ENCODE peak calls at places on chromosomes 1 and 21, in five cellular contexts. W, U, V, M and X are unnamed samples.

GRCh38 chr1:216750031-216750627 is 26.9 kb upstream of the ESRRG start:
- DNase-seq in M (no peak), V (no peak), U (peak; percentile 51), W (peak; percentile 78), X (peak; percentile 78)

GRCh38 chr1:3657578-3658230 is 5.4 kb downstream of the TP73 start:
- DNase-seq in M (no peak), V (no peak), U (no peak), W (no peak), X (no peak)

GRCh38 chr1:232292818-232293217 is 337.1 kb downstream of the SIPA1L2 start:
- DNase-seq in U (no peak), M (no peak), W (no peak), V (no peak), X (no peak)

GRCh38 chr1:79848316-79848715 is 841.8 kb upstream of the ADGRL4 start:
- DNase-seq in M (no peak), V (no peak), W (no peak), U (no peak), X (no peak)

GRCh38 chr21:37350472-37350871 is 16.1 kb upstream of the DYRK1A start:
- DNase-seq in M (no peak), V (no peak), U (no peak), W (no peak), X (no peak)

GRCh38 chr1:202217951-202218350 is 24.4 kb downstream of the LGR6 start:
- DNase-seq in V (no peak), W (no peak), U (no peak), M (no peak), X (no peak)

GRCh38 chr1:54794401-54795099 is 6.6 kb downstream of the TTC22 start:
- DNase-seq in W (peak; percentile 89), M (peak; percentile 81), V (no peak), U (no peak), X (no peak)

GRCh38 chr1:15885701-15886612 is 38.5 kb downstream of the SPEN start:
- DNase-seq in V (peak; percentile 18), U (peak; percentile 78), W (peak; percentile 98), M (peak; percentile 97), X (peak; percentile 95)

GRCh38 chr1:242811092-242811840 is 286.8 kb upstream of the PLD5 start:
- DNase-seq in V (no peak), U (peak; percentile 55), M (no peak), W (no peak), X (no peak)

GRCh38 chr1:202835548-202836072 is 24.9 kb downstream of the PCAT6 start:
- DNase-seq in W (no peak), U (no peak), V (peak; percentile 9), M (no peak), X (peak; percentile 76)

GRCh38 chr1:56289260-56289659 is 290.1 kb downstream of the PLPP3 start:
- DNase-seq in V (no peak), W (no peak), M (no peak), U (no peak), X (no peak)

GRCh38 chr1:186958520-186958919 is 129.8 kb downstream of the PLA2G4A start:
- DNase-seq in W (no peak), V (no peak), M (no peak), U (peak; percentile 44), X (no peak)

GRCh38 chr21:32624726-32625125 is 12.5 kb upstream of the CFAP298 start:
- DNase-seq in V (no peak), M (no peak), W (no peak), U (peak; percentile 81), X (no peak)

GRCh38 chr1:11878891-11879190 is 20.1 kb upstream of the NPPB start:
- DNase-seq in U (no peak), M (no peak), V (no peak), W (no peak), X (no peak)

GRCh38 chr1:99580451-99580850 is 65.5 kb upstream of the PALMD start:
- DNase-seq in M (no peak), U (peak; percentile 47), V (no peak), W (peak; percentile 44), X (no peak)

GRCh38 chr1:53172751-53173498 is 23.7 kb upstream of the CPT2 start:
- DNase-seq in W (no peak), V (no peak), U (no peak), M (peak; percentile 41), X (no peak)

GRCh38 chr1:232812560-232812959 is 7.3 kb downstream of the MAP10 start:
- DNase-seq in W (no peak), V (no peak), M (no peak), U (no peak), X (no peak)

GRCh38 chr21:44375281-44375651 is 21.8 kb downstream of the TRPM2 start:
- DNase-seq in U (no peak), W (no peak), M (peak; percentile 55), V (peak; percentile 30), X (peak; percentile 23)

GRCh38 chr21:45153358-45154318 is 79.3 kb downstream of the ADARB1 start:
- DNase-seq in U (peak; percentile 76), W (no peak), V (no peak), M (no peak), X (no peak)

GRCh38 chr1:183816110-183816509 is 11.2 kb downstream of the RGL1 start:
- DNase-seq in M (no peak), W (no peak), V (no peak), U (no peak), X (no peak)

GRCh38 chr1:187566371-187566770 is 737.6 kb downstream of the PLA2G4A start:
- DNase-seq in U (peak; percentile 1), V (no peak), M (no peak), W (no peak), X (no peak)

DNA sequence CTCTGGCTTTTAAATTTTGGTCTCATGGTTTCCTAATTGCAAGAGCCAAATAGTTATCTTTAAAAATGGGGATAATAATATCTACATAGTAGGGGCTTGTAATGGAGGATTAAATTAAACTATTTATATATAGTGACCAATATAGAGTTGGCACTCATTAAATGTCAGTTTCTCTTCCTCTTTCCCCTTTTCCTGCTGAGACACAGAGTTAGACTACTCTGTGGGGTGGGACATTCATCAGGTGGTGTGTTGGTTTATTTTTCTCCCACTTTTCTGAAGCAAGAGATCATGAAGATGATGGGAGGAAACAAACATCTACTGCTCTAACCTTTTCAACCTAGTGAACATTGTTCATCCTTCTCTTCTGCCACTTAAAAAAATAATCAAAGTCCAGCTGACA is 17.3 kb upstream of the RAP1A start:
- DNase-seq in M (no peak), W (no peak), U (no peak), V (no peak), X (no peak)
- H3K4me1 ChIP-seq in M (peaks cover 4% of the 10 kb centered on the region), W (peaks cover 5% of the 10 kb centered on the region), U (peaks cover 14% of the 10 kb centered on the region), V (peaks cover 68% of the 10 kb centered on the region), X (no peaks in the 10 kb centered on the region)

DNA sequence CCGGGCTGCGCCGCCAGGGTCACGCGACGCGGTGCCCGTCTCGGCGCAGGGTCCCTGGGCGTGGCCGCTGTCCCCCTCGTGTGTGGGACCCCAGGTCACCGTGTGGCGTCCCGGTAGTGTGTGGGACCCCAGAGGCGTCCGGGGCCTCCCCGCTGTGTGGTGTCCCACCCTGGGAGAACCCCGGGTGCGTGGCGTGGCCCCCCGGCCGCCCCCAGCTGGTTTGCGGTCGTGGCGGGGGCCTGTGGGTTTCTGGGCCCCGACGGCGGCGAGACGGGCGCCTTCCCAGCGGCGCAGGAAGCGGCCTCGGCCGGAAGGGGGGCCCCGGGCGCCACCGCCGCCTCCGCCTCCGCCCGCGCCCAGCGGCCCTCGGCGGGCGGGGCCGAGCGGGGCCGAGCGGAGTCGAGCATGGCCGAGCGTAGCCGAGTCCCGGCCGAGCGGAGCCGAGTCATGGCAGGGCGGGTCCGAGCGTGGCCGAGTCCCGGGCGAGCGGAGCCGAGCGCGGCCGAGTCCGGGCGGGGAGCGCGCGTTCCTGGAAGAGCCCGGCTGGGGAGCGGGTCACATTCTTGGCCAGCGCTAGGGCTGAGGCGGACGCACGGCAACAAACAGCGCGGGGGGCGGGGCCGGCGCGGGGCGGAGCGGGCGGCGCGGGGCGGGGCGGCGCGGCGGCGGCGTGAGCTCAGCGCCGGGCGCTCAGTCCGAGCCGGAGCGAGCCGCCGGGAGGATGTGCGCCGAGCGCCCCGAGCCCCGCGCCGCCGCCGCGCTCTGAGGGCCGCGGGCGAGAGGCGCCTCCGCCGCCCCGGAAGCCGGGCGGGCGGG is 570 bp upstream of the SKI start:
- DNase-seq in W (peak; percentile 98), M (peak; percentile 97), V (peak; percentile 93), U (peak; percentile 83), X (peak; percentile 99)
- TF ChIP-seq CTCF in W (no peak), M (no peak), V (no peak), U (no peak), X (no peak)

GRCh38 chr1:94701796-94702439 is 118.2 kb upstream of the SLC44A3 start:
- DNase-seq in V (no peak), U (no peak), W (no peak), M (no peak), X (peak; percentile 55)
- H3K4me1 ChIP-seq in V (no peaks in the 10 kb centered on the region), U (peaks cover 21% of the 10 kb centered on the region), W (peaks cover 35% of the 10 kb centered on the region), M (peaks cover 6% of the 10 kb centered on the region), X (peaks cover 14% of the 10 kb centered on the region)

DNA sequence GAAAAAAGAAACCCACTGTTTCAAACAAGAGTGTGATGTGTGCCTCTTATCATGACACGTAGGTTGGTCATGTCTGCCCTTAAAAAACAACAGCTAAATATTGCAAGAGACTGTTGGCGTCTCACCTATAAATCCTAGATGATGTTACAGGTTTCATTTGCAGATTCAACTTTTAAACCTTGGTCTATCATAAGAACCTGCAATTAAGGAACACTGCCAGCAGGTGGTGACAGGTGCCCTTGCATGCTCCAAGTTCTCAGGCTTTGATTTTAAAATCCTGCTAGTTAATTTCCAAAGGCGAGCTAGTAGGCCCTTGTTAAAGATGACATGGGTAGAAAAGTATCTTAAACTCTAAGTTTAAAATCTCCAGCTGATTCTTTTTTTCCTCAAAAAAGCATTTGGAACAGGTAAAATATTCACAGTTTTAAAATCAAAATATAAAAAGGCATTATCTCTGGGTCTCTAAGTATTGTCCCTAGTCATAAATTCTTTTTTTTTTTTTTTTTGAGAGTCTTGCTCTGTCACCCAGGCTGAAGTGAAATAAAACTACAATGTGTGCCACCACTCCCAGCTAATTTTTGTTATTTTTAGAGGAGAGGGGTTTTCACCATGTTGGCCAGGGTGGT is 39.1 kb downstream of the CLSTN1 start:
- DNase-seq in M (peak; percentile 72), U (peak; percentile 35), V (peak; percentile 58), W (peak; percentile 77), X (peak; percentile 81)
- TF ChIP-seq CTCF in M (peak; percentile 85), U (peak; percentile 82), V (peak; percentile 80), W (peak; percentile 73), X (peak; percentile 91)

GRCh38 chr1:18802231-18802630 is 57.2 kb downstream of the TAS1R2 start:
- DNase-seq in U (no peak), V (no peak), W (no peak), M (no peak), X (no peak)

GRCh38 chr1:18805925-18806849 is 53.3 kb downstream of the TAS1R2 start:
- DNase-seq in U (no peak), V (no peak), M (no peak), W (no peak), X (no peak)

GRCh38 chr1:18803392-18803791 is 56.1 kb downstream of the TAS1R2 start:
- DNase-seq in M (no peak), V (no peak), W (no peak), U (no peak), X (no peak)

GRCh38 chr1:18805116-18805515 is 54.3 kb downstream of the TAS1R2 start:
- DNase-seq in W (no peak), M (no peak), V (no peak), U (no peak), X (no peak)

DNA sequence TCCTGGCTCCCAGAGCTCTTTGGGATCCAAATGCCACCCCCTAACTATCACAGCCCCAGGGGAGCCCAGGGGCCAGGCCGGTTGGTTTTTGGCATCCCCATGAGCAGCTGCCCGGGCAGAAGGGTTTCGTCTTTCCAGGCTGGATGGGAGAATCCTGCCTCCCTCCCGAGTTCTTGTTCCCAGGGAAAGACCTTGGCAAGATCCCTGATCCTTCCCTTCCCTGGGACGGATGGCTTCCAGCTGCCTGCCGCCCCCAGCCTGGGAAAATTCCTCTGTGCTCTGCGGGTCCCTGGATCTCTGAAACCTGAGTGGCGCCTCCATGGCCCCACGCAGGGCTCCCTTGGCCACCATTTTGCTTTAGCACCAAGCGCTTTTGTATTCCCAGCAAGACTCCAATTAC is 55.6 kb downstream of the TAS1R2 start:
- DNase-seq in U (no peak), M (no peak), V (no peak), W (no peak), X (no peak)
- H3K4me1 ChIP-seq in U (no peaks in the 10 kb centered on the region), M (no peaks in the 10 kb centered on the region), V (no peaks in the 10 kb centered on the region), W (no peaks in the 10 kb centered on the region), X (no peaks in the 10 kb centered on the region)